ENCODE peak calls at places on chromosome 6, in seven cellular contexts. Y, K, L, J, G, I and T are unnamed samples.
A peak's percentile ranks its signal among the peaks of the same experiment; 100 is the strongest.

GRCh38 chr6:91653954-91654843 is 1067.3 kb upstream of the MAP3K7 start:
- DNase-seq in Y (no peak), K (peak; percentile 47), L (no peak), J (no peak), G (no peak), I (no peak), T (no peak)

GRCh38 chr6:122730775-122731386 is 48.6 kb upstream of the FABP7 start:
- DNase-seq in Y (no peak), K (peak; percentile 67), L (no peak), J (no peak), G (no peak), I (peak; percentile 31), T (no peak)

GRCh38 chr6:151060096-151060741 is 179.5 kb upstream of the AKAP12 start:
- DNase-seq in Y (no peak), K (no peak), L (no peak), J (no peak), G (no peak), I (no peak), T (no peak)

GRCh38 chr6:31103136-31103535 is 9.2 kb downstream of the C6orf15 start:
- DNase-seq in Y (no peak), K (no peak), L (no peak), J (no peak), G (no peak), I (no peak), T (no peak)

GRCh38 chr6:39471954-39472659 is 149.6 kb upstream of the KCNK16 start:
- DNase-seq in Y (no peak), K (no peak), L (no peak), J (no peak), G (no peak), I (no peak), T (no peak)

GRCh38 chr6:161598896-161599295 is 325.0 kb upstream of the AGPAT4 start:
- DNase-seq in Y (no peak), K (peak; percentile 6), L (no peak), J (no peak), G (no peak), I (no peak), T (no peak)

GRCh38 chr6:31970604-31971271 is 1.2 kb downstream of the DXO start:
- DNase-seq in Y (no peak), K (no peak), L (no peak), J (no peak), G (peak; percentile 68), I (no peak), T (no peak)

GRCh38 chr6:41712651-41713103 is 22.7 kb downstream of the TFEB start:
- DNase-seq in Y (peak; percentile 88), K (no peak), L (peak; percentile 77), J (no peak), G (peak; percentile 89), I (no peak), T (no peak)

GRCh38 chr6:46628976-46629375 is 23.6 kb downstream of the CYP39A1 start:
- DNase-seq in Y (no peak), K (no peak), L (no peak), J (no peak), G (no peak), I (no peak), T (no peak)

GRCh38 chr6:123997223-123997622 is 193.6 kb downstream of the NKAIN2 start:
- DNase-seq in Y (no peak), K (no peak), L (no peak), J (no peak), G (no peak), I (no peak), T (no peak)

GRCh38 chr6:31826793-31827285 is 699 bp upstream of the HSPA1B start:
- DNase-seq in Y (no peak), K (peak; percentile 83), L (peak; percentile 84), J (no peak), G (peak; percentile 97), I (no peak), T (no peak)

GRCh38 chr6:121647905-121648304 is 212.5 kb downstream of the GJA1 start:
- DNase-seq in Y (no peak), K (no peak), L (no peak), J (no peak), G (no peak), I (no peak), T (no peak)

GRCh38 chr6:79810153-79810806 is 137.1 kb downstream of the ELOVL4 start:
- DNase-seq in Y (no peak), K (peak; percentile 27), L (no peak), J (no peak), G (no peak), I (peak; percentile 92), T (no peak)

GRCh38 chr6:26311385-26312095 is 53.5 kb upstream of the BTN3A2 start:
- DNase-seq in Y (no peak), K (peak; percentile 79), L (no peak), J (no peak), G (no peak), I (no peak), T (peak; percentile 71)

GRCh38 chr6:163745566-163746400 is 331.3 kb downstream of the QKI start:
- DNase-seq in Y (no peak), K (no peak), L (peak; percentile 52), J (no peak), G (no peak), I (peak; percentile 52), T (no peak)

GRCh38 chr6:158068893-158069799 is 87.5 kb downstream of the SYNJ2 start:
- DNase-seq in Y (no peak), K (no peak), L (no peak), J (no peak), G (peak; percentile 61), I (no peak), T (no peak)

DNA sequence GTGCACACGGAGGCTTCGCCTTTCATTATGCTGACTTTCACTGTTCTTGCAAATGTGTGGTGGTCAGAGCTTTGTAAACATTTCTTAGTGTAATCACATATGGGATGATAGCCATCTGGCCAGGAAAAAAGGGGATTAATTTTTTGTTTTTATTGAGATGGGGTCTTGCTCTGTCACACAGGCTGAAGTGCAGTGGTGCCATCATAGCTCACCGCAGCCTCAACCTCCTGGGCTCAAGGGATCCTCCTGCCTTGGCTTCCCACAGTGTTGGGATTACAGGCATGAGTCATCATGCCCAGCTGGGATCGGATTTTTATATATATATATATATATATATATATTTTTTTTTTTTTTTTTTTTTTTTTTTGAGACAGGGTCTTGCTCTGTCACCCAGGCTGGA is 11.0 kb upstream of the TIAM2 start:
- DNase-seq in Y (no peak), K (no peak), L (no peak), J (no peak), G (no peak), I (no peak), T (no peak)
- H3K27ac ChIP-seq in Y (no peak overlapping the region), K (no peak overlapping the region), L (no peak overlapping the region), J (no peak overlapping the region), G (no peak overlapping the region), I (no peak overlapping the region), T (no peak overlapping the region)

GRCh38 chr6:165913676-165914570 is 250.9 kb upstream of the PDE10A start:
- DNase-seq in Y (no peak), K (no peak), L (no peak), J (no peak), G (no peak), I (no peak), T (no peak)

GRCh38 chr6:165915022-165915770 is 252.2 kb upstream of the PDE10A start:
- DNase-seq in Y (no peak), K (no peak), L (no peak), J (no peak), G (no peak), I (no peak), T (no peak)

GRCh38 chr6:165922309-165922794 is 245.3 kb downstream of the TBXT start:
- DNase-seq in Y (no peak), K (no peak), L (no peak), J (no peak), G (no peak), I (no peak), T (no peak)

GRCh38 chr6:165920896-165921671 is 246.6 kb downstream of the TBXT start:
- DNase-seq in Y (no peak), K (no peak), L (no peak), J (no peak), G (no peak), I (no peak), T (no peak)

DNA sequence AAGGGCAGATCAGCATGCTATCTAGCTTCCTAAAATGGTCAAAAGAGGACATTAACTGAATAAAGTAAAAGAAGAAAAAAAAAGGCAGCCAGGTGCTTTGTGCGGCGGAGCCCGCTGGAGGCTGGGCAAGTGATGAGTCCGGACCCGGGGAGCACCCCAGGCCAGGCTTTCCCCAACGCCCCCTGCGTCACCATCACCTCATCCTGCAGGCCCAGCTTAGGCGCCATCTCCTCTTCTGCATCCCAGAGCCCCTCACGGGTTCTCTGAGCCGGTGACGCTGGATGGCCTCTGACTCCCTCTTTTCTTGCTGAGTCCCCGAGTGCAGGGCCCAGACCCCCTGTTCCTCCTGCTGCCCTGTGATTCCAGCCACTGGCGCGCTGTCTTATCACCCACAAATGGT is 250.1 kb downstream of the TBXT start:
- DNase-seq in Y (no peak), K (no peak), L (no peak), J (no peak), G (no peak), I (no peak), T (no peak)
- H3K27me3 ChIP-seq in Y (no peaks in the 10 kb centered on the region), K (no peaks in the 10 kb centered on the region), L (no peaks in the 10 kb centered on the region), J (no peaks in the 10 kb centered on the region), G (no peaks in the 10 kb centered on the region), I (peaks cover 11% of the 10 kb centered on the region), T (no peaks in the 10 kb centered on the region)

GRCh38 chr6:16773376-16773775 is 12.1 kb upstream of the ATXN1 start:
- DNase-seq in Y (no peak), K (no peak), L (no peak), J (no peak), G (no peak), I (no peak), T (no peak)

GRCh38 chr6:16767765-16768514 is 6.7 kb upstream of the ATXN1 start:
- DNase-seq in Y (no peak), K (no peak), L (no peak), J (no peak), G (no peak), I (no peak), T (no peak)

GRCh38 chr6:16769986-16770376 is 8.7 kb upstream of the ATXN1 start:
- DNase-seq in Y (no peak), K (no peak), L (no peak), J (no peak), G (no peak), I (no peak), T (no peak)

GRCh38 chr6:16769131-16769985 is 8.1 kb upstream of the ATXN1 start:
- DNase-seq in Y (peak; percentile 86), K (peak; percentile 26), L (no peak), J (no peak), G (peak; percentile 68), I (no peak), T (peak; percentile 91)

GRCh38 chr6:16770701-16771569 is 9.7 kb upstream of the ATXN1 start:
- DNase-seq in Y (peak; percentile 69), K (peak; percentile 92), L (peak; percentile 83), J (peak; percentile 24), G (peak; percentile 92), I (peak; percentile 40), T (peak; percentile 77)
- H3K27ac ChIP-seq in Y (no peak overlapping the region), K (no peak overlapping the region), L (peak overlapping the region; percentile 47), J (peak overlapping the region; percentile 72), G (peak overlapping the region; percentile 64), I (no peak overlapping the region), T (no peak overlapping the region)

DNA sequence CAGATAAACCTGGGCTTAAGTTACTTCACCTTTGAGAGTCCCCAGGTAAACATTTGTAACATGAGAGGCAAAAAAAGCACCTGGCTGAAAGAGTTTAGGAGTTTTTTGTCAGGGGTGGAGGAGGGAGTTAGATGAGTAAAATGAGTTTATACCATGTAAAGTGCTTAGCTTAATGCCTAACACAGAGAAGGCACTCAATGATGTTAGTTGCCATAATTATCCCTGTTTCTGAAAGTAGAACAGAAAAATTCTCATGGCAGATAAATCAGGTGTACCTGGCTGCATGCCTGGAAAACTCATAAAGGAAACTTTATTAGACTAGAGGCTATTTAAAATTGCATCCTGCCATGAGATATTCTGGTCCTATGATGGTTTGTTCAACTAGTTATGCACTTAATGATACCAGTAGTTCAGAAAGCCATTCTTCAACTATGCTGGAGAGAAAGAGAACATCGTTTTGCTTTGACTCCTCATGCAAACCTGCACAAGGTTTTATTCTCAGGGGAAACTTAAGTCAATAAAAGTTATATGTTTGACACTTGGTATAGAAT is 40.4 kb downstream of the FBXO5 start:
- DNase-seq in Y (no peak), K (no peak), L (no peak), J (no peak), G (no peak), I (no peak), T (no peak)
- H3K27me3 ChIP-seq in Y (no peaks in the 10 kb centered on the region), K (no peaks in the 10 kb centered on the region), L (no peaks in the 10 kb centered on the region), J (no peaks in the 10 kb centered on the region), G (no peaks in the 10 kb centered on the region), I (no peaks in the 10 kb centered on the region), T (no peaks in the 10 kb centered on the region)